ENCODE peak calls at places on chromosomes 2 and 18, in seven cellular contexts. T is GM23338; C is neural progenitor cell; I is cardiac muscle cell; R is CD8-positive, alpha-beta T cell; U is fibroblast of lung; P is lower lobe of right lung. G is an unnamed sample.

GRCh38 chr18:2846638-2847340 is at the start of gene EMILIN2:
- DNase-seq in T (peak), R (peak), U (peak), P (peak), C (peak), I (peak), G (peak)

GRCh38 chr2:189318761-189319160 is 122.5 kb upstream of the WDR75 start:
- DNase-seq in P (no peak), C (no peak), U (no peak), I (no peak), R (no peak), T (no peak), G (no peak)

GRCh38 chr2:27264753-27265535 is 2.1 kb upstream of the SLC30A3 start:
- DNase-seq in T (peak), C (peak), U (peak), I (peak), P (peak), R (peak), G (peak)

GRCh38 chr18:23934863-23935262 is 79.7 kb upstream of the TTC39C start:
- DNase-seq in P (no peak), T (no peak), U (no peak), I (no peak), R (no peak), C (no peak), G (no peak)

GRCh38 chr2:648476-649424 is 28.5 kb downstream of the TMEM18 start:
- DNase-seq in T (no peak), U (no peak), I (no peak), C (peak), R (no peak), P (no peak), G (peak)

GRCh38 chr18:22778996-22779395 is 154.1 kb upstream of the RBBP8 start:
- DNase-seq in U (peak), P (no peak), I (peak), R (no peak), C (no peak), T (no peak), G (no peak)

GRCh38 chr2:237680702-237681478 is 53.5 kb downstream of the LRRFIP1 start:
- DNase-seq in T (no peak), C (no peak), U (no peak), I (no peak), P (no peak), R (no peak), G (no peak)

GRCh38 chr2:144414324-144414845 is 105.5 kb downstream of the ZEB2 start:
- DNase-seq in T (no peak), R (no peak), U (peak), P (peak), C (no peak), I (peak), G (no peak)

GRCh38 chr2:130162968-130163367 is 18.1 kb upstream of the CCDC74B start:
- DNase-seq in I (no peak), P (no peak), C (no peak), R (no peak), T (no peak), U (no peak), G (no peak)

GRCh38 chr2:16722677-16723076 is 57.0 kb upstream of the CYRIA start:
- DNase-seq in T (peak), P (no peak), U (no peak), C (peak), R (no peak), I (no peak), G (no peak)

GRCh38 chr2:10891391-10891790 is 20.3 kb upstream of the KCNF1 start:
- DNase-seq in T (no peak), P (no peak), C (no peak), U (no peak), R (no peak), I (no peak), G (no peak)

GRCh38 chr18:45222200-45222599 is 393.1 kb upstream of the SLC14A2 start:
- DNase-seq in I (no peak), T (no peak), R (no peak), C (no peak), P (no peak), U (no peak), G (no peak)

GRCh38 chr2:40540026-40540425 is 88.1 kb upstream of the SLC8A1 start:
- DNase-seq in P (no peak), I (no peak), T (no peak), U (no peak), R (no peak), C (no peak), G (no peak)

GRCh38 chr2:44884231-44884630 is 57.3 kb upstream of the SIX3 start:
- DNase-seq in U (no peak), T (no peak), R (no peak), I (no peak), P (no peak), C (no peak), G (no peak)

GRCh38 chr18:7946724-7947377 is 379.7 kb downstream of the PTPRM start:
- DNase-seq in I (peak), U (peak), C (peak), P (no peak), R (no peak), T (peak), G (peak)

GRCh38 chr2:218028562-218029348 is 26.0 kb upstream of the TNS1 start:
- DNase-seq in U (no peak), P (no peak), R (no peak), C (no peak), I (no peak), T (no peak), G (peak)

GRCh38 chr2:88521445-88522070 is 69.1 kb upstream of the FOXI3 start:
- DNase-seq in C (no peak), P (no peak), T (no peak), U (no peak), R (no peak), I (peak), G (no peak)

GRCh38 chr2:68689553-68690537 is 44.8 kb upstream of the ARHGAP25 start:
- DNase-seq in U (no peak), T (no peak), R (no peak), I (no peak), C (no peak), P (no peak), G (no peak)

GRCh38 chr2:49045083-49045482 is 109.2 kb downstream of the FSHR start:
- DNase-seq in T (no peak), P (no peak), C (no peak), I (no peak), U (no peak), R (no peak), G (no peak)

GRCh38 chr18:24176727-24177416 is 38.0 kb downstream of the CABYR start:
- DNase-seq in P (peak), I (peak), T (peak), R (peak), U (peak), C (peak), G (peak)

GRCh38 chr2:61460168-61460567 is 10.7 kb downstream of the USP34 start:
- DNase-seq in P (no peak), R (no peak), T (no peak), I (peak), U (peak), C (no peak), G (no peak)

GRCh38 chr2:60819155-60819862 is 62.1 kb upstream of the REL start:
- DNase-seq in C (no peak), P (no peak), R (peak), I (no peak), U (no peak), T (no peak), G (peak)

GRCh38 chr2:42907835-42908234 is 115.5 kb upstream of the HAAO start:
- DNase-seq in R (no peak), C (no peak), U (no peak), I (no peak), T (no peak), P (no peak), G (no peak)

GRCh38 chr2:66344087-66344663 is 90.8 kb upstream of the MEIS1 start:
- DNase-seq in R (no peak), T (no peak), U (no peak), I (no peak), C (no peak), P (no peak), G (no peak)

GRCh38 chr18:50518787-50519520 is 40.9 kb upstream of the MAPK4 start:
- DNase-seq in I (peak), R (no peak), P (no peak), U (no peak), C (no peak), T (no peak), G (no peak)

GRCh38 chr18:23397907-23398306 is 55.2 kb upstream of the RIOK3 start:
- DNase-seq in C (no peak), P (no peak), U (no peak), I (no peak), R (no peak), T (no peak), G (no peak)

GRCh38 chr2:64135421-64135820 is 8.8 kb downstream of the PELI1 start:
- DNase-seq in I (no peak), T (no peak), C (no peak), U (no peak), R (no peak), P (no peak), G (no peak)

GRCh38 chr2:240999001-240999791 is 778 bp downstream of the SNED1 start:
- DNase-seq in R (no peak), T (peak), C (peak), I (no peak), U (no peak), P (peak), G (peak)

GRCh38 chr18:57436193-57436964 is 1.2 kb downstream of the ONECUT2 start:
- DNase-seq in R (no peak), I (no peak), T (peak), C (peak), P (no peak), U (no peak), G (no peak)

GRCh38 chr2:24026233-24026632 is 16.3 kb downstream of the MFSD2B start:
- DNase-seq in U (no peak), T (peak), C (no peak), R (no peak), P (no peak), I (no peak), G (no peak)

GRCh38 chr2:108304975-108305374 is 16.3 kb downstream of the SULT1C2 start:
- DNase-seq in I (no peak), P (no peak), U (no peak), C (no peak), R (no peak), T (no peak), G (no peak)

GRCh38 chr2:54013996-54014395 is 43.2 kb upstream of the PSME4 start:
- DNase-seq in C (no peak), T (no peak), R (no peak), U (no peak), P (no peak), I (no peak), G (no peak)

GRCh38 chr2:223185638-223186037 is 133.6 kb downstream of the KCNE4 start:
- DNase-seq in I (no peak), T (no peak), C (no peak), P (no peak), R (no peak), U (no peak), G (no peak)

GRCh38 chr2:147255812-147256211 is 589.0 kb upstream of the ACVR2A start:
- DNase-seq in C (peak), U (no peak), I (peak), P (no peak), T (no peak), R (no peak), G (peak)

GRCh38 chr2:239881031-239881471 is 144.1 kb downstream of the NDUFA10 start:
- DNase-seq in P (no peak), T (no peak), R (no peak), C (no peak), I (no peak), U (no peak), G (peak)

GRCh38 chr2:20584637-20585321 is 66.1 kb downstream of the HS1BP3 start:
- DNase-seq in I (peak), P (no peak), U (peak), C (peak), T (peak), R (no peak), G (peak)

GRCh38 chr2:2492800-2493199 is 161.7 kb upstream of the MYT1L start:
- DNase-seq in P (no peak), U (no peak), R (no peak), I (no peak), C (no peak), T (no peak), G (no peak)

GRCh38 chr18:49849331-49850217 is 36.2 kb upstream of the ACAA2 start:
- DNase-seq in P (peak), U (peak), T (peak), R (no peak), C (peak), I (peak), G (peak)

GRCh38 chr18:24400587-24400986 is 3.0 kb upstream of the OSBPL1A start:
- DNase-seq in R (no peak), U (no peak), I (no peak), C (no peak), T (no peak), P (no peak), G (no peak)

GRCh38 chr2:136209540-136210264 is 91.8 kb upstream of the CXCR4 start:
- DNase-seq in P (no peak), C (no peak), R (no peak), I (peak), T (no peak), U (no peak), G (no peak)

GRCh38 chr2:203992496-203992895 is 55.9 kb downstream of the ICOS start:
- DNase-seq in P (no peak), U (no peak), R (no peak), C (no peak), T (no peak), I (no peak), G (no peak)
- H3K27ac ChIP-seq in P (no peak), U (no peak), R (no peak), C (no peak), T (no peak), I (no peak), G (no peak)

GRCh38 chr2:18412980-18413793 is 147.3 kb downstream of the RDH14 start:
- DNase-seq in U (no peak), I (peak), C (no peak), P (no peak), T (no peak), R (no peak), G (no peak)

GRCh38 chr2:18406219-18406618 is 154.2 kb downstream of the RDH14 start:
- DNase-seq in R (no peak), P (no peak), I (peak), U (peak), C (no peak), T (no peak), G (no peak)

GRCh38 chr2:18413794-18414396 is 146.6 kb downstream of the RDH14 start:
- DNase-seq in I (peak), R (no peak), U (peak), P (no peak), T (no peak), C (no peak), G (no peak)

GRCh38 chr2:18410543-18410942 is 149.9 kb downstream of the RDH14 start:
- DNase-seq in I (no peak), R (no peak), P (no peak), C (no peak), U (no peak), T (no peak), G (no peak)

GRCh38 chr2:18411571-18411970 is 148.9 kb downstream of the RDH14 start:
- DNase-seq in T (no peak), I (no peak), C (no peak), R (no peak), P (no peak), U (peak), G (no peak)
- H3K27ac ChIP-seq in T (no peak), I (no peak), C (no peak), R (no peak), P (no peak), U (no peak), G (no peak)

GRCh38 chr2:118668431-118669424 is 178.7 kb downstream of the EN1 start:
- DNase-seq in T (no peak), I (peak), R (no peak), C (peak), U (peak), P (no peak), G (no peak)
- H3K27ac ChIP-seq in T (no peak), I (no peak), R (no peak), C (no peak), U (peak), P (no peak), G (no peak)

GRCh38 chr18:35697869-35698268 is 116.3 kb downstream of the GALNT1 start:
- DNase-seq in P (no peak), C (no peak), U (no peak), I (no peak), R (no peak), T (no peak), G (no peak)

GRCh38 chr18:35705988-35706387 is 124.4 kb downstream of the GALNT1 start:
- DNase-seq in R (no peak), T (no peak), I (no peak), P (no peak), C (no peak), U (no peak), G (no peak)

GRCh38 chr18:35707674-35708073 is 126.1 kb downstream of the GALNT1 start:
- DNase-seq in T (peak), R (no peak), P (no peak), I (no peak), C (peak), U (no peak), G (no peak)

GRCh38 chr18:35707247-35707646 is 125.7 kb downstream of the GALNT1 start:
- DNase-seq in R (no peak), T (no peak), U (no peak), P (no peak), I (no peak), C (no peak), G (no peak)

DNA sequence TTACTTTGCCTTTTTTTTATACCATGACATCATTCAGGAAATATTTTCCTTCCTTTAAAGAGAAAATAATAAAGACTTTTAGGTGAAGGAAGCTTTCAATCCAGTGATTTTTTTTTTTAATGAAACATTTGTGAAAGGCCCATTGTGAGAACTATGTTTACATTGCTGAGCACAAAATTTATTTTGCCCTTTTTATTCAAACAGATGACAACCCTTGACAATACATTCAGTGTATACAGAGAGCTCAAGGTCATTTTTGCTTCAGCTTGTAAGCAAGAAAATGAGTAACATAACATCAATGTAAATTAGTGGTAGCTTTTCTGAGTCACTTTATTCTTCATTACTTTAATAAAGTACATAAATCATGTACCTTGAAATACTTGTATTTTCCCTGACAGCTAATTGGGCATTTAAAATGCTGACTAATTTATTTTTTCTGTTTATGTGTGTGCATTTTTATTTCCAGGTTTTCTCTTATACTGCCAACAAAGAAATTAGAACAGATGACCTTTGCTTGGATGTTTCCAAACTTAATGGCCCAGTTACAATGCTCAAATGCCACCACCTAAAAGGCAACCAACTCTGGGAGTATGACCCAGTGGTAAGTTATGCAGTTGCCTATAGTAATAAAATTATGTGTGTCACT is 121.6 kb downstream of the GALNT1 start:
- DNase-seq in C (no peak), T (no peak), I (no peak), P (no peak), R (no peak), U (peak), G (no peak)
- H3K27ac ChIP-seq in C (no peak), T (no peak), I (no peak), P (no peak), R (no peak), U (no peak), G (no peak)